ENCODE peak calls at places on chromosome 1, in four cellular contexts. R is K562, X is HepG2, T is GM12878. G is an unnamed sample.

GRCh38 chr1:239253032-239253431 is 133.3 kb upstream of the CHRM3 start:
- DNase-seq in T (no peak), R (no peak), X (no peak), G (no peak)

GRCh38 chr1:6380037-6380436 is 13.5 kb downstream of the ACOT7 start:
- DNase-seq in X (no peak), R (no peak), T (no peak), G (no peak)

GRCh38 chr1:228152097-228152917 is 2.6 kb downstream of the GJC2 start:
- DNase-seq in R (no peak), T (no peak), X (no peak), G (peak)

GRCh38 chr1:181485276-181486097 is 2.2 kb downstream of the CACNA1E start:
- DNase-seq in T (peak), R (peak), X (no peak), G (peak)

GRCh38 chr1:235741294-235741693 is 91.7 kb upstream of the GNG4 start:
- DNase-seq in T (no peak), X (no peak), R (no peak), G (no peak)

GRCh38 chr1:22827666-22828065 is 117.0 kb downstream of the EPHB2 start:
- DNase-seq in T (no peak), R (no peak), X (no peak), G (no peak)

GRCh38 chr1:3219005-3219724 is 150.2 kb downstream of the PRDM16 start:
- DNase-seq in R (no peak), T (no peak), X (peak), G (no peak)

GRCh38 chr1:117231748-117232373 is 21.1 kb upstream of the VTCN1 start:
- DNase-seq in R (no peak), X (no peak), T (no peak), G (no peak)

GRCh38 chr1:119372493-119373086 is 4.0 kb downstream of the HAO2 start:
- DNase-seq in R (no peak), T (no peak), X (peak), G (peak)

GRCh38 chr1:168086438-168086837 is 50.3 kb downstream of the GPR161 start:
- DNase-seq in R (no peak), X (no peak), T (no peak), G (no peak)
- TF ChIP-seq CTCF in R (peak), X (peak), T (peak), G (no peak)

GRCh38 chr1:223556414-223557124 is 108.9 kb downstream of the CAPN8 start:
- DNase-seq in R (peak), X (peak), T (peak), G (peak)
- TF ChIP-seq ESRRA in R (no peak), X (no peak), T (no peak), G (no peak)

GRCh38 chr1:31058012-31058411 is 7.5 kb downstream of the PUM1 start:
- DNase-seq in T (no peak), R (no peak), X (no peak), G (no peak)
- TF ChIP-seq CREM in T (no peak), R (no peak), X (no peak), G (no peak)

DNA sequence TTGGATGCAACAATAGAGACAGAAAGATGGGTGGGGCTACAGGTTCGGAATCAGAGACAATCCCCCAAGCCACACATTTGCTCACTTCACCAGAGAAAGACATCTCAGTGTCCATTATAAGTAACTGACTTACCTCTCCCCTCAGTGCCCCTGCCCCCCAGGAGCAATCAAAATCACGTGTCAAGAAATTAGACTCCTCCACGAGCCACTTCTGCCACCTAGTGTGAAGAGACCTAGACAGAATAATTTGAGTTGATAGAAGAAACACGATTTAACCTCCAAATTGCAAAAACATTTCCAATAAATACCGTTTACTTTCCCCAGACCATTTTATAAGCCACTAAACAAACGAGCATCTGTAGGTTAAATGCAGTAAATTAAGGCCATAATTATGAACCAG is 123.2 kb downstream of the SLC30A10 start:
- DNase-seq in R (no peak), X (no peak), T (no peak), G (no peak)
- TF ChIP-seq CTCF in R (peak), X (no peak), T (peak), G (no peak)

DNA sequence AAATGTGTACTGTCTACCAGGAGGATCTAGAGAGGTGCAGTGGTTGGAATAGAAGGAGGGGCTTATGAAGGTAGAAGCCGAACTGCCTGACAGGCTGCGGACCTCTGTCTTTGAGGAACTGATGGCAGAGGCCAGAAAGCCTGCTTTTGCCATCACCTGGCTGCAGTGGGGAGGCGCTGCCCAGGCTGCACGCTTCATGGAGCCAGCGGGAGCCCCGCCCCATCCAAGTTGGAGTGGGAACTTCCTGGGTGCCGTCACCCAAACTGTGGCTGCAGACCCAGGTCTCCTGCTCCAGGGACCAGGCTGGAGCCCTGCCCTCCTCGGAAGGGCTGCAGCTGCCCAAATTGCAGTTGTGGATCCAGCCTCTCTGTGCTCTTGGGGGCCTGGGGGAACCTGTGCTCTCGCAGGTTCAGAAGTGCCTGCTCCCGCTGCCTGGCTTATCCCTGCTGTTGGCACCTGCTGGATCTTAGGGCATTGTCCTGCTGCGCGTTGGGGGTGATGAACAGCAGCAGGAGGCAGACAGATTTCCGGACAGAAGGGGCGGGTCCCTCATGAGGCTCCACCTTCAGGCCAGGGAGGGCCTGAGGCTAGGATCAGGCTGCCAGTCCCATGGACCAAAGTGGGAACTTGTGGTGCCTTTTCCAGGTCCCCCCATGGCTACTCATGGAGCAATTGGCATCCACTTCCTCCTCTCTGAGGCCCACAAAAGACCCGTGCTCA is 118.0 kb upstream of the PLPPR4 start:
- DNase-seq in X (no peak), R (no peak), T (no peak), G (no peak)
- TF ChIP-seq ESRRA in X (no peak), R (no peak), T (no peak), G (no peak)

GRCh38 chr1:160750608-160751007 is 11.6 kb downstream of the SLAMF7 start:
- DNase-seq in X (no peak), T (no peak), R (no peak), G (no peak)
- TF ChIP-seq CREM in X (no peak), T (no peak), R (no peak), G (no peak)

DNA sequence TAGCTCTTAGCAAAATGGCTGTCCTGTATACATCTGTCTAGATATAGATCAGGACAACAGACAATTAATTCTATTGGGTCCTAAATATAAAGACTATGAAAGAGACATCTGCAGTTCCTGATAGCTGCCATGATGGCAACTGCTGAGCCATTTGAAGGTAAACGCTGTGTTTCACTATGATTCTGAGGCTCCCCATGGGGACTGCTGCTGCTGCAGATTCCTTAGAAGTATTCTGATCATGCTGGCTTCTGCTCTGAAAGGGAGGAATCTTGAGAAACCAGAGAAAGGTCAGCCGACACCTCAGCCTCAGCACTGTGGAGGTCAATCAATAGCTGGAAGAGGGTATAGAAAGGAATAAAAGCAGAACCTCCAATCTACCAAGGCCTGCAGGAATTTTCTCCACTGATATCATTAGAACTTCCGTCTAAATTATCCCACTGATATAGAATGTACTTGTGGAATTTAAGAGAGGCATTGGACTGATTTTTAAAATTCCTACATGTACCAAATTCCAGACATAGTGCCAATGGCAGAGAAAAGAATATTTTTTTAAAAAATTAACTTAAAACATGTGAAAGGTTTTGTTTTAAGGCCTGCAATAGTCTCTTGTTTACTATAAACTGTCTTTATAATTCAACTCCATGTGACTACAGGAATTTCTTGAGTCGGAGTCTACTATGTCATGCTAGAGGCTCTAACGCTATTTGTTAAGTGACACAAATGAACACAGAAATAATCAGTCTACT is 53.2 kb downstream of the DDAH1 start:
- DNase-seq in X (no peak), R (no peak), T (no peak), G (no peak)
- TF ChIP-seq CTCF in X (no peak), R (no peak), T (no peak), G (no peak)

GRCh38 chr1:9179450-9179849 is 50.5 kb upstream of the GPR157 start:
- DNase-seq in R (no peak), X (no peak), T (no peak), G (no peak)

GRCh38 chr1:9182784-9183257 is 51.8 kb upstream of the H6PD start:
- DNase-seq in X (no peak), T (no peak), R (no peak), G (no peak)

GRCh38 chr1:9181990-9182783 is 52.4 kb upstream of the H6PD start:
- DNase-seq in X (peak), T (no peak), R (no peak), G (peak)

GRCh38 chr1:9180077-9180819 is 51.3 kb upstream of the GPR157 start:
- DNase-seq in X (peak), R (no peak), T (no peak), G (no peak)

DNA sequence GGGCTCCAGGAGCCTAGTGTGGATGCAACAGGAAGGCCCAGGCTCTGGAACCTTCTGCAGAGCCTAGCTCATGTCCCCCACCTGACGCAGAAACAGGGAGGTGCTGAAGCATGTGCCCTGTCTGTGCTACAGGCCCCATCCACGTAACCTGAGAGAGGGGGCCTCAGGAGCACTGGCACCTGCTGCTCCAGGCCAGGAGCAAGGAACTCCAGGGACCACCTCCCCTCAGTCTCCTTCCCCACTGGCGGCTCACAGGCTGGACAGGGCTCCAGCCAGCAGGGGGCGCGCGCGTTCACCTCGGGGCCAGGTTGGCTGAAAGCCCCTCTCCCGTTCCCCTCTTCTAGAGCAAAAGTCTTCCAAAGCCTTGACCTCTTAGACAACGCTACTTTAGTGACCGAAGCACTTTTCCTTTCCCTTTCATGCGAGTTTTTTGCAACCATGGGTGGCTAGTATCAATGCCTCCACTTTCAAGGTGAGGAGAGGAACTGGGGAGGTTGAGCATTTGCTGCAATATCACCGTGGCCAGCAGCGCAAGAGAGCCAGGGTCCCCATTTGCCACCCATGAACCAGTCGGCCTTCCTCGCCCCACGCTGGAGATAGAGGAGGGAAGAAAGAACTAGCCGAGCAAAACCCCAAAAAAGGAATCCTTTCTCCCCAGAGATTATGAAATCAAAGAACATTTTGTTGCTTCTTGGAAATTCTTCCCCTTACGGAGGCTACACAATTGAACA is 52.4 kb upstream of the GPR157 start:
- DNase-seq in X (peak), R (peak), T (peak), G (peak)
- TF ChIP-seq ESRRA in X (no peak), R (no peak), T (no peak), G (no peak)

DNA sequence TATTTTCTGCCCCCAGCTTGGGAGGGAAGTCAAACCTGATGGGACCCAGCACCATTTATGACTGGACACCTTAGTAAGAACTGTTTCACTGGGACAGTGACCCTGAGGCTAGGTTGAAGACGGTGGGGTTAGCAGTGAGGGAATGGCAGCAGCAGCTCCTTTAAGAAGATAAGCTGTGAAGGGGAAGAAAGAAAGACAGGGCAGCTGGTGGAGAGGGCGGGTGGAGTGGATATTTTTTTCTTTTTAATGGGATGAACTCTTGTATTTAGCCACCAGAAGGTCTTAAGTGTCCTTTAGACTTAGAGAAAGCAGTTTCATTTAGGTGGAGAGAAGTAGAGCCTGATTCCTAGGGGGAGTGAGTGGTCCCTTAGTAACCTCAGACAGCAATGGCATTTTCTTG is 187.4 kb downstream of the HHAT start:
- DNase-seq in R (no peak), T (no peak), X (no peak), G (no peak)
- TF ChIP-seq CREM in R (no peak), T (no peak), X (no peak), G (no peak)

GRCh38 chr1:188365874-188366273 is 1537.1 kb downstream of the PLA2G4A start:
- DNase-seq in R (no peak), T (no peak), X (no peak), G (no peak)
- TF ChIP-seq CTCF in R (no peak), T (no peak), X (no peak), G (no peak)